ENCODE peak calls at places on chromosomes 2 and 18, in eight cellular contexts. J is CD8-positive, alpha-beta memory T cell; Q is GM23248; I is sigmoid colon; V is ovary; W is aorta; E is A549; U is body of pancreas. R is an unnamed sample.

GRCh38 chr2:9139491-9140443 is 66.8 kb upstream of the ASAP2 start:
- DNase-seq in E (peak; percentile 84), U (peak; percentile 74), V (peak; percentile 74), J (peak; percentile 41), Q (peak; percentile 72), W (peak; percentile 86), I (peak; percentile 81), R (peak; percentile 80)

GRCh38 chr2:71235930-71236587 is 9.2 kb upstream of the PAIP2B start:
- DNase-seq in Q (no peak), W (no peak), I (no peak), J (no peak), V (no peak), U (no peak), E (no peak), R (no peak)

GRCh38 chr2:38146302-38146916 is 70.5 kb upstream of the CYP1B1 start:
- DNase-seq in U (peak; percentile 14), V (peak; percentile 42), J (no peak), W (peak; percentile 70), E (peak; percentile 41), I (peak; percentile 69), Q (peak; percentile 93), R (peak; percentile 47)

GRCh38 chr2:201699384-201699783 is 940 bp upstream of the MPP4 start:
- DNase-seq in E (no peak), J (no peak), W (no peak), I (no peak), Q (peak; percentile 15), V (no peak), U (no peak), R (no peak)

GRCh38 chr18:76353500-76353899 is 141.5 kb downstream of the ZNF516 start:
- DNase-seq in V (no peak), U (no peak), Q (no peak), J (no peak), W (no peak), I (no peak), E (no peak), R (no peak)

GRCh38 chr18:77133920-77134496 is 1.4 kb upstream of the MBP start:
- DNase-seq in V (no peak), J (no peak), W (peak; percentile 77), U (no peak), I (peak; percentile 83), Q (peak; percentile 16), E (no peak), R (peak; percentile 80)

GRCh38 chr2:63681896-63682295 is 93.1 kb downstream of the MDH1 start:
- DNase-seq in E (no peak), Q (no peak), U (no peak), I (no peak), W (no peak), V (no peak), J (no peak), R (no peak)

GRCh38 chr2:118843492-118844132 is 3.8 kb downstream of the EN1 start:
- DNase-seq in V (no peak), E (no peak), J (no peak), I (no peak), U (no peak), W (no peak), Q (no peak), R (no peak)

GRCh38 chr18:48408111-48408726 is 964 bp downstream of the ZBTB7C start:
- DNase-seq in U (peak; percentile 18), Q (no peak), E (no peak), W (no peak), J (no peak), V (peak; percentile 35), I (no peak), R (peak; percentile 30)

GRCh38 chr2:190477563-190478454 is 56.7 kb downstream of the NEMP2 start:
- DNase-seq in U (no peak), Q (peak; percentile 16), V (no peak), J (no peak), E (no peak), I (no peak), W (no peak), R (no peak)

GRCh38 chr18:11821643-11822237 is 29.5 kb upstream of the CHMP1B start:
- DNase-seq in V (no peak), J (no peak), Q (no peak), I (no peak), U (no peak), W (no peak), E (no peak), R (no peak)

GRCh38 chr18:45958730-45959129 is 8.4 kb downstream of the EPG5 start:
- DNase-seq in V (no peak), I (no peak), E (no peak), U (no peak), W (no peak), Q (peak; percentile 34), J (no peak), R (no peak)

GRCh38 chr2:54722641-54723299 is 692 bp upstream of the EML6 start:
- DNase-seq in I (no peak), Q (peak; percentile 87), W (no peak), E (peak; percentile 38), U (no peak), V (no peak), J (no peak), R (no peak)

GRCh38 chr2:215454519-215454918 is 18.7 kb upstream of the FN1 start:
- DNase-seq in U (no peak), Q (peak; percentile 55), V (no peak), J (no peak), W (no peak), E (peak; percentile 23), I (no peak), R (no peak)

GRCh38 chr2:174972924-174973323 is 32.3 kb downstream of the CHN1 start:
- DNase-seq in U (no peak), W (no peak), I (no peak), Q (peak; percentile 77), V (no peak), J (no peak), E (peak; percentile 16), R (no peak)

GRCh38 chr2:240501531-240501991 is 56.2 kb downstream of the ANKMY1 start:
- DNase-seq in U (peak; percentile 2), V (no peak), J (no peak), W (no peak), E (no peak), Q (no peak), I (no peak), R (no peak)

GRCh38 chr2:121386102-121386501 is 101.1 kb upstream of the TFCP2L1 start:
- DNase-seq in E (no peak), Q (no peak), V (no peak), U (no peak), J (no peak), W (no peak), I (no peak), R (no peak)

GRCh38 chr2:237673130-237673921 is 45.9 kb downstream of the LRRFIP1 start:
- DNase-seq in V (no peak), U (no peak), Q (peak; percentile 91), E (peak; percentile 78), I (peak; percentile 79), J (peak; percentile 89), W (peak; percentile 89), R (peak; percentile 77)
- H3K4me3 ChIP-seq in V (no peak overlapping the region), U (no peak overlapping the region), Q (peak overlapping the region; percentile 63), E (peak overlapping the region; percentile 45), I (no peak overlapping the region), J (peak overlapping the region; percentile 70), W (no peak overlapping the region), R (peak overlapping the region; percentile 46)

DNA sequence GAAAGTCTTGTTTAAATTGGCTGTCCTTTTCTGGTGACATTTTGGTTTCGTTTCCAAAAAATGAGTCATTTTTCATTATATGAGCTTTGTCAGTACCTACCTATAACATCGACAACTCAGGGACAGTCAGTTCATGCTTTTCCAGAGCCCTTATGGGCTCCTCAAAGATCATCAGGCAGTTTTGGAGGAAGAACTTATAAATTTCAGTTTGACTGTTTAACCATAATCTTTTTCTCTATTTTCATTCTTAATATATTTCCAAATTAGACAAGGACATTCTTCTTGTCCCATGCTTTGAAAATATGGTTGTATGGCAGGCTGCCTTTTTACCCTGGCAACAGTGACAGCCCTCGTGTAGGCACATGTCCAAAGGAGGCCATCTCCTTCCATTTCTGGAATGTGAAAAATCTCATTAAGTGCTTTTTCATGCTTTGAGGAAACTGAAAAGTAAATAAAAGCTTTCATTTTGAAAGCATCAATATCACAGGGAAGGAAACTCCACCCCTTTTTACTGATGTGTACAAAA is 7.3 kb upstream of the PROC start:
- DNase-seq in U (no peak), W (no peak), V (no peak), J (no peak), E (peak; percentile 50), I (no peak), Q (peak; percentile 83), R (no peak)
- H3K4me1 ChIP-seq in U (peaks cover 38% of the 10 kb centered on the region), W (peaks cover 3% of the 10 kb centered on the region), V (peaks cover 5% of the 10 kb centered on the region), J (peaks cover 19% of the 10 kb centered on the region), E (peaks cover 84% of the 10 kb centered on the region), I (no peaks in the 10 kb centered on the region), Q (peaks cover 58% of the 10 kb centered on the region), R (peaks cover 44% of the 10 kb centered on the region)

DNA sequence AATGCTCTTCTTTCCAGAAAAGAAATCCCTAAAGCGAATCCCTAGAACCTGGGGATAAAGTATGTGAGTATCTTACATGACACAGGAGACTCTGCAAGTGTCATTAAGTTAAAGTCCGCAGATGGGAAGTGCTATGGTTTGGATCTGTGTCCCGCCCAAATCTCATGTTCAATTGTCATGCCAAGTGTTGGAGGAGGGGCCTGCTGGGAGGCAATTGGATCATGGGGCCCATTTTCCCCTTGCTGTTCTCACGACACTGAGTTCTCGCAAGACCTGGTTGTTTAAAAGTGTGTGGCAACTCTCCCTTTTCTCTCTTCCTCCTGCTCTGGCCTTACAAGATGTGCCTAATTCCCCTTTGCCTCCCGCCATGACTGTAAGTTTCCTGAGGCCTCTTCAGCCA is 207.8 kb downstream of the MYT1L start:
- DNase-seq in V (no peak), Q (no peak), J (no peak), U (no peak), E (no peak), W (no peak), I (no peak), R (no peak)
- H3K9me3 ChIP-seq in V (no peaks in the 10 kb centered on the region), Q (no peaks in the 10 kb centered on the region), J (no peaks in the 10 kb centered on the region), U (no peaks in the 10 kb centered on the region), E (no peaks in the 10 kb centered on the region), W (no peaks in the 10 kb centered on the region), I (no peaks in the 10 kb centered on the region), R (no peaks in the 10 kb centered on the region)

GRCh38 chr18:59264651-59265245 is 8.5 kb downstream of the RAX start:
- DNase-seq in Q (no peak), I (no peak), U (no peak), E (no peak), W (no peak), J (no peak), V (no peak), R (no peak)
- H3K4me3 ChIP-seq in Q (no peak overlapping the region), I (no peak overlapping the region), U (no peak overlapping the region), E (peak overlapping the region; percentile 47), W (no peak overlapping the region), J (no peak overlapping the region), V (no peak overlapping the region), R (peak overlapping the region; percentile 43)

R was measured in psoas muscle.